ENCODE peak calls at places on chromosome X, in ten cellular contexts. T is B cell, S is gastrocnemius medialis, G is mucosa of descending colon, W is HFFc6, Z is GM13976, M is BE2C, P is coronary artery, V is GM20000, J is lower leg skin. F is an unnamed sample.
A peak's percentile ranks its signal among the peaks of the same experiment; 100 is the strongest.

GRCh38 chrX:14903891-14904290 is 30.7 kb downstream of the MOSPD2 start:
- DNase-seq in J (no peak), P (no peak), V (no peak), S (no peak), T (no peak), W (no peak), Z (no peak), G (no peak), M (no peak), F (no peak)

GRCh38 chrX:37684426-37684825 is 1.2 kb upstream of the XK start:
- DNase-seq in G (no peak), S (peak; percentile 38), Z (no peak), P (no peak), J (no peak), V (no peak), M (peak; percentile 11), T (no peak), W (no peak), F (no peak)

GRCh38 chrX:48999030-48999429 is 3.0 kb downstream of the GRIPAP1 start:
- DNase-seq in M (no peak), S (no peak), Z (no peak), P (no peak), V (no peak), J (no peak), G (no peak), W (no peak), T (no peak), F (no peak)

GRCh38 chrX:118208476-118208875 is 91.9 kb upstream of the KLHL13 start:
- DNase-seq in P (no peak), V (no peak), T (no peak), W (no peak), S (no peak), M (no peak), Z (no peak), G (no peak), J (no peak), F (no peak)

GRCh38 chrX:47489507-47490275 is 6.7 kb upstream of the ZNF41 start:
- DNase-seq in V (no peak), P (no peak), T (no peak), Z (no peak), S (peak; percentile 93), M (no peak), W (no peak), J (no peak), G (no peak), F (no peak)

GRCh38 chrX:110120025-110120424 is 117.1 kb downstream of the TMEM164 start:
- DNase-seq in S (peak; percentile 60), M (no peak), J (no peak), P (no peak), Z (no peak), V (no peak), T (no peak), G (no peak), W (no peak), F (no peak)

GRCh38 chrX:153305941-153306464 is 15.6 kb downstream of the PNMA6F start:
- DNase-seq in P (peak; percentile 49), G (no peak), M (no peak), T (no peak), J (no peak), W (no peak), Z (no peak), V (no peak), S (no peak), F (no peak)

GRCh38 chrX:80578518-80579105 is 158.4 kb downstream of the TENT5D start:
- DNase-seq in S (no peak), W (peak; percentile 10), J (no peak), V (peak; percentile 40), T (no peak), P (no peak), M (no peak), Z (peak; percentile 18), G (no peak), F (peak; percentile 29)

GRCh38 chrX:70442224-70442623 is 2.4 kb upstream of the DLG3 start:
- DNase-seq in S (no peak), P (no peak), T (no peak), Z (no peak), W (no peak), V (no peak), G (no peak), M (no peak), J (no peak), F (no peak)

GRCh38 chrX:13747836-13748235 is 13.3 kb downstream of the OFD1 start:
- DNase-seq in T (no peak), P (no peak), J (no peak), G (no peak), S (no peak), W (peak; percentile 51), M (peak; percentile 39), Z (no peak), V (no peak), F (peak; percentile 64)

GRCh38 chrX:118739577-118739976 is 12.2 kb downstream of the IL13RA1 start:
- DNase-seq in S (no peak), J (no peak), Z (no peak), T (no peak), G (no peak), W (no peak), P (no peak), M (no peak), V (no peak), F (no peak)

GRCh38 chrX:20300822-20301221 is 34.1 kb upstream of the RPS6KA3 start:
- DNase-seq in T (no peak), Z (no peak), S (no peak), M (no peak), G (no peak), J (no peak), P (no peak), W (no peak), V (no peak), F (no peak)

GRCh38 chrX:117985241-117985640 is 131.4 kb downstream of the KLHL13 start:
- DNase-seq in Z (no peak), P (no peak), S (no peak), T (no peak), J (no peak), V (no peak), G (peak; percentile 44), M (peak; percentile 50), W (no peak), F (peak; percentile 5)

GRCh38 chrX:109845996-109846395 is 112.9 kb upstream of the ACSL4 start:
- DNase-seq in P (no peak), G (no peak), V (no peak), Z (no peak), T (no peak), W (no peak), S (no peak), J (no peak), M (no peak), F (no peak)

GRCh38 chrX:150990910-150991309 is 7.8 kb downstream of the HMGB3 start:
- DNase-seq in T (no peak), J (no peak), Z (no peak), M (no peak), V (no peak), G (no peak), W (no peak), S (no peak), P (no peak), F (no peak)

GRCh38 chrX:153471663-153472280 is 1.4 kb upstream of the HAUS7 start:
- DNase-seq in T (no peak), S (no peak), W (no peak), M (no peak), J (no peak), V (no peak), G (no peak), Z (no peak), P (no peak), F (no peak)

GRCh38 chrX:111719426-111720210 is 38.6 kb downstream of the ALG13 start:
- DNase-seq in J (no peak), P (no peak), T (no peak), M (no peak), Z (no peak), W (peak; percentile 18), S (no peak), G (no peak), V (peak; percentile 1), F (peak; percentile 12)
- TF ChIP-seq CTCF in J (no peak), P (no peak), T (peak; percentile 12), M (peak; percentile 21), Z (no peak), W (peak; percentile 63), S (no peak), G (no peak), V (no peak), F (no peak)

DNA sequence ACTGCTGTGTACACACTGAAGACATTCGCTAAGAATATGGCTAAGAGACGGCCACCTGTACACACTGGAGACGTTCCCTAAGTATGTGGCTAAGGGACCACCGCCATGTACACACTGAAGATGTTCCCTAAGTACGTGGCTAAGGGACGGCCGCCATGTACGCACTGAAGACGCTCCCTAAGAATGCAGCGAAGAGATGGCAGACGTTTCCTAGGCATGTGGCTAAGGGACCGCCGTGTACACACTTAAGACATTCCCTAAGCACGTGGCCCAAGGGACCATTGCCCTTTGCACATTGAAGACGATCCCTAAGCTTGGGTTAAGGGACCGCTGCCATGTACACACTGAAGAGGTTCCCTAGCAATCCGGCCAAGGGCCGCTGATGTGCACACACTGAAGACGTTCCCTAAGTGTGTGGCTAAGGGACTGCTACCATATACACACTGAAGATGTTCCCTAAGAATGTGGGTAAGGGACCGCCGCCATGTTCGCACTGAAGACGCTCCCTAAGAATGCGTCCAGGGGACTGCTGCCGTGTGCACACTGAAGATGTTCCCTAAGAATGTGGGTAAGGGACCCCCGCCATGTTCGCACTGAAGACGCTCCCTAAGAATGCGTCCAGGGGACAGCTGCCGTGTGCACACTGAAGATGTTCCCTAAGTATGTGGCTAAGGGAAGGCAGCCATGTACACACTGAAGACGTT is 36.7 kb downstream of the DHRSX start:
- DNase-seq in W (no peak), M (no peak), V (no peak), J (no peak), Z (no peak), T (no peak), G (no peak), P (no peak), S (no peak), F (no peak)
- TF ChIP-seq CTCF in W (no peak), M (no peak), V (no peak), J (no peak), Z (no peak), T (no peak), G (no peak), P (no peak), S (no peak), F (no peak)

DNA sequence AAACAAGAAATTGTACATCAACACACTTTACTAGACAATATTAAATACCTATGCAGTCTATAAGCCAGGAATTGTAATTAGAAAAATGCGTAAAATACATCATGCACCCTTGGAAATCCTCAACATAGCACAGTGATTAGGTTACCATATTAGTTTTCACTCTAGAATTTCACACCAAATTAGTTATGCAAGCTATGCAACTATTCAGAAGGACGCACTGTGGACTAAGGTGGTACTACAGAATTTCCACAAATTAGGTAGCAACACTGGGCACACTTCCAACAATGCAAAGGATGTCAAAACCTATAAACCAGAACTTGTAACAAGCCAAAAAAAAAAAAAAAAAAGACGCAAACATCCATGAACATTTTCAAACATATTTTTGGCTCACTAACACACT is 71.1 kb upstream of the ZCCHC13 start:
- DNase-seq in T (no peak), G (no peak), J (no peak), M (peak; percentile 24), S (no peak), V (no peak), Z (no peak), P (no peak), W (peak; percentile 33), F (peak; percentile 35)
- TF ChIP-seq CTCF in T (no peak), G (no peak), J (no peak), M (no peak), S (no peak), V (no peak), Z (no peak), P (no peak), W (peak; percentile 57), F (no peak)

GRCh38 chrX:107107459-107107858 is 11.2 kb downstream of the RBM41 start:
- DNase-seq in J (no peak), V (no peak), G (no peak), T (no peak), W (no peak), S (no peak), M (no peak), Z (no peak), P (no peak), F (peak; percentile 19)

GRCh38 chrX:107102980-107103379 is 15.6 kb downstream of the RBM41 start:
- DNase-seq in P (no peak), G (no peak), S (no peak), J (no peak), V (no peak), Z (no peak), M (no peak), W (peak; percentile 1), T (no peak), F (peak; percentile 6)
- TF ChIP-seq CTCF in P (no peak), G (no peak), S (no peak), J (no peak), V (no peak), Z (no peak), M (no peak), W (peak; percentile 42), T (no peak), F (peak; percentile 6)